ENCODE peak calls at places on chromosomes 5 and 9, in six cellular contexts. H is endothelial cell, D is left ventricle myocardium inferior, N is WERI-Rb-1, K is B cell, M is GM20000. O is an unnamed sample.

GRCh38 chr5:14831006-14831338 is 40.6 kb downstream of the ANKH start:
- DNase-seq in H (no peak), D (no peak), N (no peak), K (no peak), M (no peak), O (no peak)

GRCh38 chr9:130732793-130733221 is 39.2 kb downstream of the EXOSC2 start:
- DNase-seq in H (no peak), D (no peak), N (no peak), K (no peak), M (no peak), O (no peak)

GRCh38 chr9:92001244-92001643 is 51.2 kb upstream of the ROR2 start:
- DNase-seq in H (no peak), D (no peak), N (no peak), K (no peak), M (no peak), O (no peak)

GRCh38 chr5:133926960-133927615 is 41.3 kb downstream of the C5orf15 start:
- DNase-seq in H (no peak), D (no peak), N (no peak), K (no peak), M (no peak), O (no peak)

GRCh38 chr5:136584474-136584873 is 219.1 kb upstream of the TRPC7 start:
- DNase-seq in H (no peak), D (no peak), N (no peak), K (no peak), M (no peak), O (no peak)

GRCh38 chr5:114266374-114266773 is 95.5 kb upstream of the KCNN2 start:
- DNase-seq in H (no peak), D (no peak), N (no peak), K (no peak), M (no peak), O (no peak)

GRCh38 chr5:160029540-160030139 is 20.7 kb downstream of the TTC1 start:
- DNase-seq in H (no peak), D (no peak), N (no peak), K (no peak), M (no peak), O (no peak)

GRCh38 chr9:34520096-34520495 is 2.7 kb downstream of the ENHO start:
- DNase-seq in H (no peak), D (no peak), N (no peak), K (no peak), M (no peak), O (no peak)

GRCh38 chr9:135077497-135078200 is 9.8 kb upstream of the OLFM1 start:
- DNase-seq in H (peak; percentile 80), D (no peak), N (peak; percentile 51), K (no peak), M (no peak), O (no peak)

GRCh38 chr5:40485021-40485998 is 194.4 kb upstream of the PTGER4 start:
- DNase-seq in H (no peak), D (no peak), N (no peak), K (no peak), M (peak; percentile 18), O (no peak)

GRCh38 chr9:33354651-33355211 is 47.6 kb downstream of the AQP7 start:
- DNase-seq in H (no peak), D (no peak), N (no peak), K (no peak), M (no peak), O (no peak)

GRCh38 chr9:3992924-3993323 is 306.9 kb downstream of the GLIS3 start:
- DNase-seq in H (no peak), D (no peak), N (no peak), K (no peak), M (no peak), O (no peak)

GRCh38 chr5:117425163-117425562 is 850.5 kb upstream of the SEMA6A start:
- DNase-seq in H (no peak), D (no peak), N (no peak), K (no peak), M (no peak), O (no peak)

GRCh38 chr5:115895821-115896220 is 54.1 kb downstream of the AP3S1 start:
- DNase-seq in H (no peak), D (no peak), N (no peak), K (no peak), M (no peak), O (no peak)

GRCh38 chr5:28807230-28807629 is 1768.8 kb upstream of the CDH9 start:
- DNase-seq in H (no peak), D (no peak), N (no peak), K (no peak), M (no peak), O (no peak)

GRCh38 chr5:125700380-125700856 is 722.8 kb upstream of the GRAMD2B start:
- DNase-seq in H (no peak), D (no peak), N (no peak), K (no peak), M (no peak), O (no peak)

GRCh38 chr9:94866770-94867169 is 140.3 kb downstream of the AOPEP start:
- DNase-seq in H (no peak), D (no peak), N (no peak), K (no peak), M (no peak), O (no peak)

GRCh38 chr9:21443849-21444625 is 3.8 kb downstream of the IFNA1 start:
- DNase-seq in H (no peak), D (no peak), N (no peak), K (peak; percentile 56), M (peak; percentile 19), O (peak; percentile 45)

GRCh38 chr9:101586651-101587050 is 8.1 kb downstream of the PPP3R2 start:
- DNase-seq in H (no peak), D (no peak), N (no peak), K (no peak), M (no peak), O (no peak)

GRCh38 chr5:177317959-177318377 is 6.3 kb upstream of the MXD3 start:
- DNase-seq in H (peak; percentile 78), D (peak; percentile 65), N (peak; percentile 59), K (peak; percentile 70), M (peak; percentile 70), O (peak; percentile 63)

GRCh38 chr5:88707216-88707965 is 175.6 kb downstream of the MEF2C start:
- DNase-seq in H (no peak), D (no peak), N (no peak), K (no peak), M (no peak), O (no peak)

GRCh38 chr9:134858051-134858841 is 22.4 kb upstream of the FCN2 start:
- DNase-seq in H (no peak), D (no peak), N (no peak), K (no peak), M (peak; percentile 83), O (no peak)

GRCh38 chr5:757931-758697 is 26.4 kb downstream of the ZDHHC11B start:
- DNase-seq in H (peak; percentile 69), D (peak; percentile 78), N (peak; percentile 89), K (peak; percentile 55), M (peak; percentile 15), O (no peak)

GRCh38 chr9:38127271-38127839 is 58.3 kb upstream of the SHB start:
- DNase-seq in H (no peak), D (no peak), N (no peak), K (no peak), M (no peak), O (no peak)

GRCh38 chr5:177339107-177339638 is 12.3 kb downstream of the LMAN2 start:
- DNase-seq in H (no peak), D (no peak), N (no peak), K (no peak), M (no peak), O (no peak)

GRCh38 chr5:139949710-139950109 is 93.4 kb downstream of the NRG2 start:
- DNase-seq in H (no peak), D (peak; percentile 54), N (no peak), K (no peak), M (peak; percentile 0), O (no peak)

GRCh38 chr9:127751269-127752054 is 16.4 kb upstream of the TOR2A start:
- DNase-seq in H (peak; percentile 51), D (no peak), N (no peak), K (no peak), M (no peak), O (no peak)

GRCh38 chr5:180330810-180331646 is 22.1 kb downstream of the GFPT2 start:
- DNase-seq in H (no peak), D (peak; percentile 59), N (no peak), K (no peak), M (no peak), O (no peak)

GRCh38 chr9:84711936-84712335 is 42.4 kb downstream of the NTRK2 start:
- DNase-seq in H (no peak), D (no peak), N (no peak), K (no peak), M (no peak), O (no peak)

GRCh38 chr9:129391215-129391614 is 213.2 kb upstream of the IER5L start:
- DNase-seq in H (no peak), D (no peak), N (no peak), K (no peak), M (no peak), O (peak; percentile 12)

GRCh38 chr5:5424736-5425135 is 2.3 kb downstream of the ICE1 start:
- DNase-seq in H (no peak), D (no peak), N (no peak), K (no peak), M (no peak), O (no peak)

DNA sequence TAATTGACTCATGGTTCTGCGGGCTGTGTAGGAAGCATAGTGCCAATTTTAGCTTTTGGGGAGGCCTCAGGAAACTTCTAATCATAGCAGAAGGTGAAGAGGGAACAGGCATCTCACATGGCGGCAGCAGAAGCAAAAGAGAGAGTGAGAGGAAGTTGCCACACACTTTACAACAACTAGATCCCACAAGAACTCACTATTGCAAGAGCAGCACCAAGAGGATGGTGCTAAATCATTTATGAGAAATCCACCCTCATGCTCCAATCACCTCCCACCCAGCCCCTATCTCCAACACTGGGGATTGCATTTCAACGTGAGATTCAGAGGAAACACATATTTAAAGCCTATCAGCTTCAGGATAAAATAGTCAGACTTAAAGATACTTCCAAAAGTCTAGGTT is 36.1 kb upstream of the LPAR1 start:
- DNase-seq in H (no peak), D (no peak), N (no peak), K (no peak), M (no peak), O (peak; percentile 54)
- TF ChIP-seq CTCF in H (peak; percentile 21), D (no peak), N (no peak), K (no peak), M (no peak), O (peak; percentile 23)

DNA sequence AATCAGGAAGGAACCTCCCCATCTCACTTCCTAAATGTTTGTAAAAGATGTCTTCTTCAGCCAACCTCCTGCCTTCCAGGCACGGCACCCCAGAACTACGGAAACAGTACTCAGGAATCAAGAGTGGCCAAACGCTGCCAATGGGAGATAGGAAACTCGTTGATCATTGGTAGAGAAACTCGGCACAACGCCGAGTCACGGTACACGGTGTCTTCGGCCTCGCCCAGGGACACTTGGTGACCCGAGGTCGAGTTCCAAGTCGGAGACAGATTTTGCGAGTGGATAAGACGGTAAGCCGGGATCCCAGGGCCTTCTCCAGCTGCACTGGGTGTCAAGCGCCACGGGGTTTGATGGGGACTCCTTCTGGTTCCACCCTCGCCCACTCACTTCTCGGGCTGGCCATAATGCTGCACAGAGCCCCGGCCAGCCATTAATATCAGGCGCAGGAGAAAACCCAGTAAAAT is 343 bp downstream of the KIAA0825 start:
- DNase-seq in H (peak; percentile 51), D (peak; percentile 56), N (peak; percentile 57), K (no peak), M (peak; percentile 32), O (no peak)
- TF ChIP-seq CTCF in H (no peak), D (no peak), N (no peak), K (no peak), M (no peak), O (no peak)

GRCh38 chr5:52945040-52945439 is 44.1 kb upstream of the ITGA2 start:
- DNase-seq in H (no peak), D (no peak), N (no peak), K (no peak), M (no peak), O (no peak)
- TF ChIP-seq CTCF in H (no peak), D (no peak), N (no peak), K (no peak), M (no peak), O (no peak)

GRCh38 chr5:74766348-74766886 is 500 bp downstream of the GFM2 start:
- DNase-seq in H (no peak), D (no peak), N (no peak), K (peak; percentile 57), M (peak; percentile 41), O (no peak)
- TF ChIP-seq CTCF in H (peak; percentile 69), D (peak; percentile 58), N (peak; percentile 36), K (peak; percentile 74), M (no peak), O (peak; percentile 53)